ENCODE peak calls at places on chromosome 16, in ten cellular contexts. J is SK-N-SH, U is lung, K is GM23338, F is skeletal muscle cell, O is heart right ventricle, H is H1, B is AG04450, X is AG04449, V is OCI-LY7. S is an unnamed sample.

GRCh38 chr16:70750893-70751467 is 50.0 kb downstream of the VAC14 start:
- DNase-seq in J (no peak), U (peak; percentile 82), K (no peak), F (peak; percentile 91), O (peak; percentile 69), H (no peak), B (peak; percentile 96), X (peak; percentile 40), V (no peak), S (no peak)

GRCh38 chr16:3188675-3188924 is 596 bp downstream of the OR1F1 start:
- DNase-seq in J (no peak), U (no peak), K (no peak), F (no peak), O (no peak), H (no peak), B (no peak), X (no peak), V (no peak), S (no peak)

GRCh38 chr16:14071576-14072271 is 605 bp downstream of the MRTFB start:
- DNase-seq in J (no peak), U (no peak), K (peak; percentile 41), F (no peak), O (no peak), H (no peak), B (no peak), X (no peak), V (peak; percentile 45), S (peak; percentile 43)

GRCh38 chr16:28321700-28322411 is 29.5 kb downstream of the SBK1 start:
- DNase-seq in J (peak; percentile 80), U (no peak), K (peak; percentile 84), F (no peak), O (no peak), H (no peak), B (no peak), X (no peak), V (peak; percentile 61), S (peak; percentile 42)

GRCh38 chr16:87582221-87582965 is 19.9 kb upstream of the JPH3 start:
- DNase-seq in J (peak; percentile 48), U (no peak), K (peak; percentile 44), F (peak; percentile 71), O (peak; percentile 73), H (no peak), B (no peak), X (no peak), V (no peak), S (no peak)

GRCh38 chr16:28261916-28262315 is 30.4 kb upstream of the SBK1 start:
- DNase-seq in J (no peak), U (no peak), K (no peak), F (no peak), O (peak; percentile 44), H (no peak), B (no peak), X (no peak), V (no peak), S (no peak)

GRCh38 chr16:79372504-79373184 is 227.9 kb downstream of the MAF start:
- DNase-seq in J (no peak), U (peak; percentile 29), K (no peak), F (no peak), O (no peak), H (no peak), B (no peak), X (no peak), V (no peak), S (no peak)

GRCh38 chr16:69270831-69271230 is 40.3 kb upstream of the VPS4A start:
- DNase-seq in J (no peak), U (no peak), K (no peak), F (no peak), O (no peak), H (no peak), B (no peak), X (no peak), V (no peak), S (no peak)

GRCh38 chr16:80122155-80122554 is 418.6 kb upstream of the DYNLRB2 start:
- DNase-seq in J (peak; percentile 40), U (peak; percentile 48), K (no peak), F (no peak), O (peak; percentile 23), H (no peak), B (no peak), X (no peak), V (no peak), S (no peak)

GRCh38 chr16:69890114-69890890 is 60.8 kb upstream of the CLEC18A start:
- DNase-seq in J (peak; percentile 67), U (no peak), K (peak; percentile 77), F (peak; percentile 41), O (peak; percentile 47), H (no peak), B (no peak), X (no peak), V (no peak), S (no peak)

GRCh38 chr16:80984124-80984892 is 22.4 kb downstream of the CMC2 start:
- DNase-seq in J (no peak), U (no peak), K (no peak), F (no peak), O (no peak), H (no peak), B (no peak), X (no peak), V (no peak), S (no peak)

DNA sequence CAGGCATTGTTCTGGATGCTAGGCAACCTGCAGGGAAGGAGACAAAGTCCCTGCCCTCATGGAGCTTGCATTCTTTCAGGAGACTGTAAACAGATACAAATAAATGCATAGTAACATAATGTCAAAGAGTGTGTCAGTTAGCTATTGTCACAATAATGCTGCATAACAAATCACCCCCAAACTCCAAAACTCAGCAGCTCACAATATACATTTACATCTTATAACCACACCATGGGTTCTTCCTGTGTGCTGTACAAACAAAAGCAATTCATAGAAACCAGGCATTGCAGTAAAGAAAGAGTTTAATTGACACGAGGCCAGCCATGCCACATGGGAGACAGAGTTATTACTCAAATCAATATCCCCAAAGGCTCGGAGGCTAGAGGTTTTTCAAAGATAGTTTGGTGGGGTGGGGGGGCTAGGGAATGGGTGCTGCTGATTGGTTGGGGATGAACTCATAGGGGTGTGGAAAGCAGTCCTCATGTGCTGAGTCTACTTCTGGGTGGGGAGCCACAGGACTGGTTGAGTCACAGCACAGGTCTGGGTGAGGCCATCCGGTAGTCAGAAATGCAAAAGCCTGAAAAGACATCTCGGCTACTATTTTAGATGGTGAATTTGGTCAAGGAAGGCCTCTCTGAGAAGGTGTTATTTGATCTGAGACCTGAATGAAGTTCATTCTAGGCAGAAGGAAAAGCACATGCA is 79.0 kb downstream of the GPRC5B start:
- DNase-seq in J (no peak), U (no peak), K (peak; percentile 16), F (no peak), O (no peak), H (no peak), B (no peak), X (no peak), V (no peak), S (no peak)
- H3K4me3 ChIP-seq in J (no peak overlapping the region), U (no peak overlapping the region), K (no peak overlapping the region), F (no peak overlapping the region), O (no peak overlapping the region), H (no peak overlapping the region), B (no peak overlapping the region), X (no peak overlapping the region), V (no peak overlapping the region), S (no peak overlapping the region)

GRCh38 chr16:67198238-67198734 is 645 bp upstream of the ELMO3 start:
- DNase-seq in J (peak; percentile 81), U (peak; percentile 59), K (peak; percentile 68), F (no peak), O (no peak), H (no peak), B (no peak), X (no peak), V (peak; percentile 35), S (no peak)
- H3K4me3 ChIP-seq in J (no peak overlapping the region), U (no peak overlapping the region), K (peak overlapping the region; percentile 79), F (no peak overlapping the region), O (no peak overlapping the region), H (no peak overlapping the region), B (no peak overlapping the region), X (no peak overlapping the region), V (no peak overlapping the region), S (no peak overlapping the region)

GRCh38 chr16:57027067-57027466 is 37.7 kb downstream of the NLRC5 start:
- DNase-seq in J (no peak), U (no peak), K (no peak), F (no peak), O (no peak), H (no peak), B (no peak), X (no peak), V (no peak), S (no peak)

GRCh38 chr16:57023541-57024249 is 34.3 kb downstream of the NLRC5 start:
- DNase-seq in J (no peak), U (no peak), K (no peak), F (no peak), O (no peak), H (no peak), B (no peak), X (no peak), V (no peak), S (no peak)

GRCh38 chr16:57025941-57026777 is 36.8 kb downstream of the NLRC5 start:
- DNase-seq in J (no peak), U (no peak), K (no peak), F (no peak), O (no peak), H (no peak), B (no peak), X (no peak), V (no peak), S (no peak)

GRCh38 chr16:57026778-57027062 is 37.4 kb downstream of the NLRC5 start:
- DNase-seq in J (no peak), U (no peak), K (no peak), F (no peak), O (no peak), H (no peak), B (no peak), X (no peak), V (no peak), S (no peak)

GRCh38 chr16:57024894-57025680 is 35.7 kb downstream of the NLRC5 start:
- DNase-seq in J (no peak), U (no peak), K (no peak), F (no peak), O (no peak), H (no peak), B (no peak), X (no peak), V (no peak), S (no peak)
- H3K4me3 ChIP-seq in J (no peak overlapping the region), U (no peak overlapping the region), K (no peak overlapping the region), F (no peak overlapping the region), O (no peak overlapping the region), H (no peak overlapping the region), B (no peak overlapping the region), X (no peak overlapping the region), V (no peak overlapping the region), S (no peak overlapping the region)

DNA sequence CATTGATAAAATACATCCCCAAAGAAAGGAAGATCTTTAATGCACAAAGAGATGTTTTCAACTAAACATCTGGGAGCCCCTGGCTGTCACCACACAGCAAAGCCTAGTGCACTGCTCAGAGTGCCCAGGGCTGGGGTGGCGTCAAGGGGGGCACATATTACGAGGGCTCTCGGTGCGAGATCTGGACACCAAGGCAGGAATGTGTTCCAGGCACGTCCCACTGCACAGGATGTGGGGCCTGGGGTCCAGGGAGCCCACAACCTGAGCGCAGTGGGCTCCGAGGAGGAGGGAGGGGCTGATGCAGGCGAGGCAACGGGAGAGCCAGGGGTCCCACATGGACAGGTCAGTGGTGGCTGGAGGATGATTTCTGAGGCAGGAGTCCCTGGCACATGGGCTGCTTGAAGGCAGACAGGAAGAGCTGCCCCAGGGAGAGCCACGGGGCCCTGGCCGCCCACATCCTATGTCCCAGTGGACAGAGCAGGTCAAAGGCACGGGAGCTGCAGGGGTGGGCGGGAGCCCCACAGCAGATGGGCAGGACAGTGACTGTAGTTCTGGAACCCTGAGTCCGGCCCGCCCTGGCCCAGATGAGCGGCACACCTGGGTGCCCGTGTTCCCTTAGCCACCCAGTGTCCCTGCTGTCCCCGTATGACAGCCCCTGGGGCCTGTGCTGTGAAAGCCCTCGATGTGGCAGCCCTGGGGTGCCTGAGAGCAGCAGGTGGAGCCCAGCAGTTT is 56.4 kb downstream of the ZNF778 start:
- DNase-seq in J (no peak), U (no peak), K (no peak), F (no peak), O (no peak), H (no peak), B (no peak), X (no peak), V (no peak), S (no peak)
- H3K4me3 ChIP-seq in J (no peak overlapping the region), U (no peak overlapping the region), K (no peak overlapping the region), F (no peak overlapping the region), O (no peak overlapping the region), H (no peak overlapping the region), B (no peak overlapping the region), X (no peak overlapping the region), V (no peak overlapping the region), S (no peak overlapping the region)